ENCODE peak calls at places on chromosomes 4 and X, in four cellular contexts. Q, R, D and X are unnamed samples.

GRCh38 chrX:50967734-50968133 is 57.2 kb downstream of the BMP15 start:
- DNase-seq in Q (no peak), R (no peak), D (no peak), X (no peak)

GRCh38 chr4:52241916-52242315 is 190.8 kb downstream of the SPATA18 start:
- DNase-seq in Q (no peak), R (no peak), D (no peak), X (no peak)

GRCh38 chr4:8594097-8595038 is 1.8 kb downstream of the CPZ start:
- DNase-seq in Q (peak), R (peak), D (peak), X (peak)

GRCh38 chrX:67004451-67004850 is 365.6 kb upstream of the EDA2R start:
- DNase-seq in Q (no peak), R (no peak), D (no peak), X (no peak)

GRCh38 chr4:180823116-180823515 is 1420.1 kb upstream of the TENM3 start:
- DNase-seq in Q (no peak), R (no peak), D (no peak), X (no peak)

GRCh38 chrX:9677098-9677739 is 88.4 kb downstream of the GPR143 start:
- DNase-seq in Q (no peak), R (no peak), D (no peak), X (peak)

GRCh38 chr4:159685406-159686092 is 582.7 kb downstream of the RAPGEF2 start:
- DNase-seq in Q (no peak), R (no peak), D (no peak), X (no peak)

GRCh38 chrX:23369037-23369436 is 34.4 kb downstream of the PTCHD1 start:
- DNase-seq in Q (no peak), R (no peak), D (no peak), X (no peak)

GRCh38 chrX:39846460-39846859 is 251.3 kb downstream of the BCOR start:
- DNase-seq in Q (no peak), R (no peak), D (no peak), X (no peak)

GRCh38 chrX:143304518-143304917 is 212.8 kb downstream of the SPANXN3 start:
- DNase-seq in Q (no peak), R (no peak), D (no peak), X (no peak)

GRCh38 chr4:153115322-153116100 is 88.7 kb upstream of the TRIM2 start:
- DNase-seq in Q (peak), R (no peak), D (no peak), X (peak)

GRCh38 chrX:19487520-19488200 is 27.6 kb downstream of the MAP3K15 start:
- DNase-seq in Q (no peak), R (no peak), D (no peak), X (no peak)

GRCh38 chrX:16457239-16457638 is 192.7 kb upstream of the S100G start:
- DNase-seq in Q (no peak), R (no peak), D (no peak), X (no peak)

GRCh38 chr4:74608151-74608949 is 163.4 kb downstream of the AREG start:
- DNase-seq in Q (no peak), R (no peak), D (peak), X (no peak)

GRCh38 chr4:30614771-30615170 is 105.4 kb upstream of the PCDH7 start:
- DNase-seq in Q (no peak), R (no peak), D (no peak), X (no peak)

GRCh38 chr4:108763981-108764380 is 1.1 kb upstream of the ETNPPL start:
- DNase-seq in Q (no peak), R (no peak), D (no peak), X (no peak)

GRCh38 chr4:57426779-57427395 is 316.7 kb upstream of the IGFBP7 start:
- DNase-seq in Q (peak), R (peak), D (peak), X (no peak)

GRCh38 chr4:57074753-57075152 is 35.4 kb downstream of the IGFBP7 start:
- DNase-seq in Q (no peak), R (no peak), D (no peak), X (no peak)

GRCh38 chrX:100654256-100654655 is 10.3 kb downstream of the SRPX2 start:
- DNase-seq in Q (no peak), R (no peak), D (no peak), X (no peak)

GRCh38 chr4:48025005-48025404 is 8.4 kb downstream of the NIPAL1 start:
- DNase-seq in Q (no peak), R (no peak), D (no peak), X (no peak)

GRCh38 chr4:105978684-105979296 is 83.5 kb downstream of the NPNT start:
- DNase-seq in Q (no peak), R (no peak), D (no peak), X (no peak)

GRCh38 chrX:40155617-40156471 is 58.1 kb upstream of the BCOR start:
- DNase-seq in Q (no peak), R (no peak), D (peak), X (no peak)

GRCh38 chr4:40953253-40954118 is 203.7 kb downstream of the NSUN7 start:
- DNase-seq in Q (no peak), R (no peak), D (no peak), X (no peak)

GRCh38 chrX:2401201-2401589 is 99.6 kb downstream of the DHRSX start:
- DNase-seq in Q (no peak), R (no peak), D (no peak), X (no peak)

GRCh38 chrX:9873952-9874351 is 87.7 kb downstream of the SHROOM2 start:
- DNase-seq in Q (peak), R (peak), D (peak), X (no peak)

GRCh38 chr4:106062452-106062875 is 167.2 kb downstream of the NPNT start:
- DNase-seq in Q (peak), R (no peak), D (no peak), X (no peak)

GRCh38 chrX:150334100-150334499 is 29.0 kb upstream of the MAMLD1 start:
- DNase-seq in Q (no peak), R (no peak), D (no peak), X (no peak)

GRCh38 chrX:39096599-39096998 is 295.3 kb downstream of the MID1IP1 start:
- DNase-seq in Q (no peak), R (no peak), D (no peak), X (no peak)

GRCh38 chr4:124904723-124905390 is 192.3 kb upstream of the ANKRD50 start:
- DNase-seq in Q (no peak), R (no peak), D (no peak), X (no peak)

GRCh38 chr4:133000012-133000411 is 149.1 kb upstream of the PCDH10 start:
- DNase-seq in Q (no peak), R (no peak), D (no peak), X (no peak)

GRCh38 chrX:134158821-134159512 is 78.0 kb upstream of the CCDC160 start:
- DNase-seq in Q (no peak), R (no peak), D (no peak), X (no peak)

GRCh38 chr4:476501-476900 is 22.5 kb downstream of the ZNF721 start:
- DNase-seq in Q (no peak), R (no peak), D (no peak), X (no peak)

GRCh38 chr4:102386966-102387365 is 41.7 kb upstream of the SLC39A8 start:
- DNase-seq in Q (no peak), R (no peak), D (no peak), X (no peak)

GRCh38 chr4:102392033-102392744 is 46.9 kb upstream of the SLC39A8 start:
- DNase-seq in Q (no peak), R (no peak), D (no peak), X (no peak)

GRCh38 chr4:102388636-102389035 is 43.4 kb upstream of the SLC39A8 start:
- DNase-seq in Q (no peak), R (no peak), D (no peak), X (no peak)

GRCh38 chr4:102387552-102388150 is 42.4 kb upstream of the SLC39A8 start:
- DNase-seq in Q (no peak), R (no peak), D (no peak), X (no peak)

DNA sequence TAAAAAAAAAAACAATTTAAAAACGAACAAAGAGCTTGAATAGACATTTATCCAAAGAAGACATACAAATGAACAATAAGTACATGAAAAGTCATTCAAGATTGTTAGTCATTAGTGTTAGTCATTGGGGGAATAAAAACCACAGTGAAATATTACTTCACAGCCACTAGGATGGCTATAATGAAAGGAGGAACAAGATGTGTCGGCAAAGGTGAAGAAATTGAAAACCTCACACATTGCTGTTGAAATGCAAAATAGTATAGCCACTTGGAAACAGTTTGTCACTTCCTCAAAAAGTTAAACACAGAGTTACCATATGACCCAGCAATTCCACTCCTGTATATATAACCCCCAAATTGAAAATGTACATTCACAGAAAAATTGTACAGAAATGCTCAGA is 45.2 kb upstream of the SLC39A8 start:
- DNase-seq in Q (no peak), R (no peak), D (no peak), X (peak)
- TF ChIP-seq NR2C2 in Q (no peak), R (no peak), D (no peak), X (no peak)

GRCh38 chrX:79138658-79139241 is 5.7 kb upstream of the GPR174 start:
- DNase-seq in Q (no peak), R (no peak), D (no peak), X (peak)
- TF ChIP-seq NR2C2 in Q (no peak), R (no peak), D (no peak), X (no peak)

DNA sequence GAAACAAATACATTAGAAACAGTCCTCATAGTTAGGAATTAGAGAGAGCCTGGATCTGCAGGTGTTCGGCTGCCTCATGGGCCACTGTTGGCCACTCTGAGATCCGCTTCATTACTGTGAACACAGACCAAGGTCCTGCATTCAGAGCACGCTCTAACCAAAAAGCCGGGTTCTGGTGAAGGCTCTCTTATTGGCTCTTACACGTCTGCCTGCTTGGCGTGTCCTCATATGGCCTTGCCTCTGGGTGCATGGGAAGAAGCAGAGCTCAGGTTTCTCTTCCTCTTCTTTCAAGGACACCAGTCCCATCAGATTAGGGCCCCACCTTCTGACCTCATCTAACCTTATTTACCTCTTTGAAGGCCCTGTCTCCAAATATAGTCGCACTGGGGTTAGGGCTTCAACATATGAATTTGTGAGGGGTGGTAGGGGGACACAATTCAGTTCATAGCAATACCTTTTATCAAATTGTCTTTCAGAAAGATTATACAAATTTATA is 37.1 kb upstream of the ELF2 start:
- DNase-seq in Q (peak), R (peak), D (no peak), X (peak)
- TF ChIP-seq NR2C2 in Q (no peak), R (no peak), D (peak), X (no peak)

DNA sequence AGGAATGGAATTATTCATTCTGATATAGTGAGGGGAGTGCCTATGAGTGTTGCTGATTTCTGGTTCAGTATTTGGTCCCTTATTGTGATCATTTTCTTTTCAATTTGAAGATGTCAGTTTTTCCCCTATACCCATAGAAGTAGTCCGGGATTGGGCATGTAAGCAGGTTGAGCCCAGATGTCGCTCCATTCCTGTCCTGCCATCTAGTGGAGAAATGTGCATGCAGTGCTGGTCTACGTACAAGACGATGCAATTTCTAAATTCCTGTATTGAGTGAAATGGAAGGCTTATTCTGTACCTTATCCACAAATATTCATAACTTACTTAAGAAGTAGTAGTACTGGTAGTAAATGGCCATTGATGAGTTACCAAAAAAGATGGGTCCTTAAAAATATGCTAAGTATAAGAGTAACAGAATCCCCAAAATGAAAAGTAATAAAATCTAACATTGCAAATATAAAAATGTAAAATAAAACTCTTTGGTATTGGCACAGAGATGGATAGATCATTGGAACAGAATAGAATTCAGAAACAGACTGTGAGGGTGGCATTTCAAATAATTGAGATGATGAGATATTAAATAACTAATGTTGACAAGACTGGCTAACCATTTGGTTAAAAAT is 60.9 kb downstream of the UGT8 start:
- DNase-seq in Q (peak), R (peak), D (peak), X (peak)
- TF ChIP-seq NR2C2 in Q (no peak), R (no peak), D (no peak), X (no peak)

DNA sequence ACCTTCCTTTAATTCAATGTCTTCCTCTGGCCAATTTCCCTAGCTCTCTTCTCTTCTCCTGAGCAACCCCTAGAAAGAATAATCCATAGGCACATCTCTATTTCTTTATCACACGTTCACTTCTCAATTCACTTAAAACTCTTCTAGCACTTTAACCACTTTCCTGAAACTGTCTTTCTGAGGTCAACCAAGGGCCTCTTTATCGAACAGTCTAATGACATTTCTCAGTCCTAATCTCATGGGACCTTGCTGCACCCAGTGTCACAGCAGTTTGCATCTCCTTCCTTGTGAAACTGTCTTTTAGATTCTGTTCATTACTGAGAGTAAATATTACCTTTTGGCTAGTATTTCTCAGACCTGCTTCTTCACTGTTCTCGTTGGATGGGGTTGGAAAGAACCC is 285.3 kb upstream of the RASGEF1B start:
- DNase-seq in Q (no peak), R (no peak), D (no peak), X (peak)
- TF ChIP-seq NR2C2 in Q (no peak), R (no peak), D (no peak), X (no peak)

GRCh38 chrX:49246541-49246940 is 11.3 kb downstream of the CCDC22 start:
- DNase-seq in Q (no peak), R (no peak), D (no peak), X (no peak)

GRCh38 chrX:49242545-49243066 is 7.3 kb downstream of the CCDC22 start:
- DNase-seq in Q (no peak), R (no peak), D (peak), X (no peak)

GRCh38 chrX:49247346-49247745 is 12.1 kb downstream of the CCDC22 start:
- DNase-seq in Q (no peak), R (no peak), D (no peak), X (no peak)

GRCh38 chrX:49244207-49244606 is 8.9 kb downstream of the CCDC22 start:
- DNase-seq in Q (no peak), R (no peak), D (no peak), X (no peak)

GRCh38 chrX:49243166-49243565 is 7.9 kb downstream of the CCDC22 start:
- DNase-seq in Q (no peak), R (no peak), D (no peak), X (no peak)
- TF ChIP-seq NR2C2 in Q (no peak), R (no peak), D (no peak), X (no peak)

DNA sequence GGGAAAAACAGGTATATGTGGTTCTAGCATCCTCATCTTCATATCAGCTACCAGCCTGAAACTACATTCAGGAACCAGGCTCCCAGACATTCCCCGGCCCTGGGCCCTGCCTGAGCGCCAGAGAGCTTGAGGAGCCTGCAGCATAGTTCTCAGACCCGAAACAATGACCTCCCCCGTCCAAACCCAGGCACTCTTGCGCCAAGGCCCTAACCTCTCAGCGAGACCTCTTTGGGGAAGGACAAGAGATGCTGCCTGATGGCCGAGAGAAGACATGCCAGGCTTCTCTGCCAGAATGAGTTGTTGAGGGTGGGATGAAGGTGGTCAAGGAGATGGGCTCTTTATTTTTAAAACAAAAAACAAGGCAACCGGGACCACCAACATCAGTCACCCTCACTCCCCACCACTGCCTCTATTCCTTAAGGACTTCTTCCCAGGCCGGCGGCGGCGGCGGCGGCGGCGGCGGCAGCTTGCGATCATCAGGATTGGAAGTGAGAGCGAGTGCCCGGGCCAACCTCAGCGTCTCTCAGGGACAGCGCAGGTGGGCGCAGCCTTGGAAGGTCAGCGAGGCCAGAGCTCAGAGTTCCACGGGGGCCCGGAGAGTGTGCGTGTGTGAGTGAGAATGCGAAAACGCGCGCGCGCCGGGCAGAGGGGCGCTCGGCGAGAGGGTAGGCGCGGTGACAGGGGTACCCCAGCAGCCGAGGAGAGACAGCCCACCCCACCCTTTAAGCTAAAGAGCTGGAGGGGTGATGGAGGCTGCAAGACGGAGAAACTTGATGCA is 619 bp downstream of the INPP4B start:
- DNase-seq in Q (no peak), R (peak), D (no peak), X (no peak)
- TF ChIP-seq NR2C2 in Q (no peak), R (no peak), D (no peak), X (no peak)